ENCODE peak calls at places on chromosomes 5 and 9, in eight cellular contexts. One of them, this sample, is unnamed.

GRCh38 chr9:112029921-112030444 is 133.4 kb downstream of the UGCG start:
- DNase-seq in lower lobe of right lung: no peak
- DNase-seq in dorsolateral prefrontal cortex: no peak
- DNase-seq in fibroblast of lung: no peak
- DNase-seq in pancreas: no peak
- DNase-seq in H9: no peak
- DNase-seq in hepatocyte: peak; percentile 67
- DNase-seq in AG09319: no peak
- DNase-seq in this sample: no peak

GRCh38 chr5:149153193-149153750 is 12.0 kb downstream of the ABLIM3 start:
- DNase-seq in lower lobe of right lung: no peak
- DNase-seq in dorsolateral prefrontal cortex: no peak
- DNase-seq in fibroblast of lung: no peak
- DNase-seq in pancreas: no peak
- DNase-seq in H9: no peak
- DNase-seq in hepatocyte: no peak
- DNase-seq in AG09319: no peak
- DNase-seq in this sample: no peak

GRCh38 chr9:123807241-123807640 is 122.7 kb downstream of the DENND1A start:
- DNase-seq in lower lobe of right lung: no peak
- DNase-seq in dorsolateral prefrontal cortex: no peak
- DNase-seq in fibroblast of lung: no peak
- DNase-seq in pancreas: no peak
- DNase-seq in H9: no peak
- DNase-seq in hepatocyte: no peak
- DNase-seq in AG09319: no peak
- DNase-seq in this sample: no peak

GRCh38 chr5:102152906-102153787 is 142.9 kb downstream of the SLCO4C1 start:
- DNase-seq in lower lobe of right lung: no peak
- DNase-seq in dorsolateral prefrontal cortex: no peak
- DNase-seq in fibroblast of lung: no peak
- DNase-seq in pancreas: no peak
- DNase-seq in H9: no peak
- DNase-seq in hepatocyte: peak; percentile 58
- DNase-seq in AG09319: no peak
- DNase-seq in this sample: peak; percentile 22

GRCh38 chr5:129096382-129096991 is 1.9 kb downstream of the ISOC1 start:
- DNase-seq in lower lobe of right lung: no peak
- DNase-seq in dorsolateral prefrontal cortex: no peak
- DNase-seq in fibroblast of lung: no peak
- DNase-seq in pancreas: no peak
- DNase-seq in H9: no peak
- DNase-seq in hepatocyte: no peak
- DNase-seq in AG09319: no peak
- DNase-seq in this sample: no peak

GRCh38 chr5:148912146-148912545 is 85.7 kb downstream of the ADRB2 start:
- DNase-seq in lower lobe of right lung: no peak
- DNase-seq in dorsolateral prefrontal cortex: no peak
- DNase-seq in fibroblast of lung: no peak
- DNase-seq in pancreas: no peak
- DNase-seq in H9: no peak
- DNase-seq in hepatocyte: no peak
- DNase-seq in AG09319: no peak
- DNase-seq in this sample: no peak

GRCh38 chr5:69211200-69211599 is 21.8 kb downstream of the CENPH start:
- DNase-seq in lower lobe of right lung: no peak
- DNase-seq in dorsolateral prefrontal cortex: no peak
- DNase-seq in fibroblast of lung: no peak
- DNase-seq in pancreas: no peak
- DNase-seq in H9: no peak
- DNase-seq in hepatocyte: no peak
- DNase-seq in AG09319: no peak
- DNase-seq in this sample: no peak

GRCh38 chr9:34553511-34554021 is 30.8 kb upstream of the ENHO start:
- DNase-seq in lower lobe of right lung: no peak
- DNase-seq in dorsolateral prefrontal cortex: peak; percentile 36
- DNase-seq in fibroblast of lung: no peak
- DNase-seq in pancreas: no peak
- DNase-seq in H9: no peak
- DNase-seq in hepatocyte: no peak
- DNase-seq in AG09319: no peak
- DNase-seq in this sample: no peak

GRCh38 chr5:57422993-57423392 is 59.6 kb downstream of the ACTBL2 start:
- DNase-seq in lower lobe of right lung: peak; percentile 46
- DNase-seq in dorsolateral prefrontal cortex: no peak
- DNase-seq in fibroblast of lung: no peak
- DNase-seq in pancreas: no peak
- DNase-seq in H9: no peak
- DNase-seq in hepatocyte: no peak
- DNase-seq in AG09319: no peak
- DNase-seq in this sample: no peak

GRCh38 chr9:23643656-23644258 is 182.3 kb downstream of the ELAVL2 start:
- DNase-seq in lower lobe of right lung: no peak
- DNase-seq in dorsolateral prefrontal cortex: no peak
- DNase-seq in fibroblast of lung: no peak
- DNase-seq in pancreas: no peak
- DNase-seq in H9: no peak
- DNase-seq in hepatocyte: no peak
- DNase-seq in AG09319: no peak
- DNase-seq in this sample: no peak

GRCh38 chr9:81028504-81028903 is 660.8 kb downstream of the TLE1 start:
- DNase-seq in lower lobe of right lung: no peak
- DNase-seq in dorsolateral prefrontal cortex: no peak
- DNase-seq in fibroblast of lung: peak; percentile 87
- DNase-seq in pancreas: no peak
- DNase-seq in H9: no peak
- DNase-seq in hepatocyte: no peak
- DNase-seq in AG09319: no peak
- DNase-seq in this sample: no peak

GRCh38 chr5:151739395-151739794 is 19.0 kb downstream of the ATOX1 start:
- DNase-seq in lower lobe of right lung: no peak
- DNase-seq in dorsolateral prefrontal cortex: no peak
- DNase-seq in fibroblast of lung: no peak
- DNase-seq in pancreas: no peak
- DNase-seq in H9: no peak
- DNase-seq in hepatocyte: peak; percentile 34
- DNase-seq in AG09319: no peak
- DNase-seq in this sample: no peak

GRCh38 chr5:68387107-68387506 is 171.6 kb downstream of the PIK3R1 start:
- DNase-seq in lower lobe of right lung: no peak
- DNase-seq in dorsolateral prefrontal cortex: no peak
- DNase-seq in fibroblast of lung: no peak
- DNase-seq in pancreas: no peak
- DNase-seq in H9: no peak
- DNase-seq in hepatocyte: no peak
- DNase-seq in AG09319: no peak
- DNase-seq in this sample: no peak

GRCh38 chr5:57338068-57338848 is 144.4 kb downstream of the ACTBL2 start:
- DNase-seq in lower lobe of right lung: no peak
- DNase-seq in dorsolateral prefrontal cortex: no peak
- DNase-seq in fibroblast of lung: no peak
- DNase-seq in pancreas: no peak
- DNase-seq in H9: peak; percentile 49
- DNase-seq in hepatocyte: peak; percentile 62
- DNase-seq in AG09319: no peak
- DNase-seq in this sample: peak; percentile 6

GRCh38 chr5:138903113-138903789 is 28.1 kb upstream of the LRRTM2 start:
- DNase-seq in lower lobe of right lung: no peak
- DNase-seq in dorsolateral prefrontal cortex: no peak
- DNase-seq in fibroblast of lung: peak; percentile 38
- DNase-seq in pancreas: no peak
- DNase-seq in H9: no peak
- DNase-seq in hepatocyte: no peak
- DNase-seq in AG09319: no peak
- DNase-seq in this sample: no peak

GRCh38 chr9:120109242-120109641 is 470.7 kb downstream of the CDK5RAP2 start:
- DNase-seq in lower lobe of right lung: no peak
- DNase-seq in dorsolateral prefrontal cortex: no peak
- DNase-seq in fibroblast of lung: no peak
- DNase-seq in pancreas: no peak
- DNase-seq in H9: peak; percentile 82
- DNase-seq in hepatocyte: peak; percentile 44
- DNase-seq in AG09319: no peak
- DNase-seq in this sample: peak; percentile 53

GRCh38 chr5:143495124-143495523 is 91.6 kb upstream of the NR3C1 start:
- DNase-seq in lower lobe of right lung: no peak
- DNase-seq in dorsolateral prefrontal cortex: no peak
- DNase-seq in fibroblast of lung: peak; percentile 72
- DNase-seq in pancreas: no peak
- DNase-seq in H9: no peak
- DNase-seq in hepatocyte: no peak
- DNase-seq in AG09319: no peak
- DNase-seq in this sample: no peak

GRCh38 chr9:85228111-85228855 is 513.5 kb downstream of the AGTPBP1 start:
- DNase-seq in lower lobe of right lung: no peak
- DNase-seq in dorsolateral prefrontal cortex: no peak
- DNase-seq in fibroblast of lung: no peak
- DNase-seq in pancreas: no peak
- DNase-seq in H9: no peak
- DNase-seq in hepatocyte: no peak
- DNase-seq in AG09319: no peak
- DNase-seq in this sample: no peak

GRCh38 chr9:70534471-70534870 is 120.0 kb upstream of the KLF9 start:
- DNase-seq in lower lobe of right lung: no peak
- DNase-seq in dorsolateral prefrontal cortex: no peak
- DNase-seq in fibroblast of lung: peak; percentile 21
- DNase-seq in pancreas: no peak
- DNase-seq in H9: no peak
- DNase-seq in hepatocyte: no peak
- DNase-seq in AG09319: no peak
- DNase-seq in this sample: no peak

GRCh38 chr9:107153336-107153735 is 129.7 kb upstream of the RAD23B start:
- DNase-seq in lower lobe of right lung: no peak
- DNase-seq in dorsolateral prefrontal cortex: no peak
- DNase-seq in fibroblast of lung: peak; percentile 42
- DNase-seq in pancreas: no peak
- DNase-seq in H9: no peak
- DNase-seq in hepatocyte: no peak
- DNase-seq in AG09319: no peak
- DNase-seq in this sample: no peak

GRCh38 chr5:76274566-76274965 is 128.5 kb upstream of the IQGAP2 start:
- DNase-seq in lower lobe of right lung: no peak
- DNase-seq in dorsolateral prefrontal cortex: no peak
- DNase-seq in fibroblast of lung: no peak
- DNase-seq in pancreas: no peak
- DNase-seq in H9: no peak
- DNase-seq in hepatocyte: no peak
- DNase-seq in AG09319: no peak
- DNase-seq in this sample: no peak

DNA sequence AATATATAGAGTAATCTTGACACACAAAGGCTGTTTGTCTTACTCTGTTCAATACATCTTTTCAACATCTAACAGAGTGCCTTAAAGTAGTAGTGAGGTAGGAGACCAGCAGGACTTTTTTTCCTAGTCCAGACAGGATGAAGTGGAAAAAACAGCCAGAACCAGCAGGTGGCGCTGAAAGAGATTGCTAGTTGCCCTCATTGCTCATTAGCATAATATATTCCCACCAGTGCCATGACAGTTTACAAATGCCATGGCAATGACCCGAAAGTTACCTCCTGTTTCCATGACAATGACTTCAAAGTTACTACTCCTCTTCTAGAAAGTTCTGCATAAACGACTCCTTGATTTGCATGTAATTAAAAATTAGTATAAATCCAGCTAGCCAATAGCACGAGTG is 387.4 kb downstream of the ACTL7B start:
- DNase-seq in lower lobe of right lung: peak; percentile 57
- DNase-seq in dorsolateral prefrontal cortex: no peak
- DNase-seq in fibroblast of lung: no peak
- DNase-seq in pancreas: no peak
- DNase-seq in H9: peak; percentile 51
- DNase-seq in hepatocyte: no peak
- DNase-seq in AG09319: no peak
- DNase-seq in this sample: peak; percentile 34
- TF ChIP-seq CTCF in lower lobe of right lung: peak; percentile 32
- TF ChIP-seq CTCF in dorsolateral prefrontal cortex: peak; percentile 26
- TF ChIP-seq CTCF in fibroblast of lung: peak; percentile 29
- TF ChIP-seq CTCF in pancreas: no peak
- TF ChIP-seq CTCF in H9: peak; percentile 74
- TF ChIP-seq CTCF in hepatocyte: peak; percentile 25
- TF ChIP-seq CTCF in AG09319: peak; percentile 33
- TF ChIP-seq CTCF in this sample: peak; percentile 16

GRCh38 chr5:140043508-140043872 is 391 bp upstream of the NRG2 start:
- DNase-seq in lower lobe of right lung: no peak
- DNase-seq in dorsolateral prefrontal cortex: peak; percentile 54
- DNase-seq in fibroblast of lung: no peak
- DNase-seq in pancreas: peak; percentile 31
- DNase-seq in H9: peak; percentile 79
- DNase-seq in hepatocyte: no peak
- DNase-seq in AG09319: no peak
- DNase-seq in this sample: no peak
- TF ChIP-seq CTCF in lower lobe of right lung: no peak
- TF ChIP-seq CTCF in dorsolateral prefrontal cortex: no peak
- TF ChIP-seq CTCF in fibroblast of lung: no peak
- TF ChIP-seq CTCF in pancreas: no peak
- TF ChIP-seq CTCF in H9: peak; percentile 21
- TF ChIP-seq CTCF in hepatocyte: no peak
- TF ChIP-seq CTCF in AG09319: no peak
- TF ChIP-seq CTCF in this sample: no peak

GRCh38 chr5:114447084-114447773 is 85.4 kb downstream of the KCNN2 start:
- DNase-seq in lower lobe of right lung: no peak
- DNase-seq in dorsolateral prefrontal cortex: no peak
- DNase-seq in fibroblast of lung: peak; percentile 15
- DNase-seq in pancreas: no peak
- DNase-seq in H9: no peak
- DNase-seq in hepatocyte: no peak
- DNase-seq in AG09319: no peak
- DNase-seq in this sample: no peak
- TF ChIP-seq CTCF in lower lobe of right lung: no peak
- TF ChIP-seq CTCF in dorsolateral prefrontal cortex: peak; percentile 30
- TF ChIP-seq CTCF in fibroblast of lung: peak; percentile 21
- TF ChIP-seq CTCF in pancreas: peak; percentile 19
- TF ChIP-seq CTCF in H9: peak; percentile 68
- TF ChIP-seq CTCF in hepatocyte: peak; percentile 24
- TF ChIP-seq CTCF in AG09319: no peak
- TF ChIP-seq CTCF in this sample: peak; percentile 32

DNA sequence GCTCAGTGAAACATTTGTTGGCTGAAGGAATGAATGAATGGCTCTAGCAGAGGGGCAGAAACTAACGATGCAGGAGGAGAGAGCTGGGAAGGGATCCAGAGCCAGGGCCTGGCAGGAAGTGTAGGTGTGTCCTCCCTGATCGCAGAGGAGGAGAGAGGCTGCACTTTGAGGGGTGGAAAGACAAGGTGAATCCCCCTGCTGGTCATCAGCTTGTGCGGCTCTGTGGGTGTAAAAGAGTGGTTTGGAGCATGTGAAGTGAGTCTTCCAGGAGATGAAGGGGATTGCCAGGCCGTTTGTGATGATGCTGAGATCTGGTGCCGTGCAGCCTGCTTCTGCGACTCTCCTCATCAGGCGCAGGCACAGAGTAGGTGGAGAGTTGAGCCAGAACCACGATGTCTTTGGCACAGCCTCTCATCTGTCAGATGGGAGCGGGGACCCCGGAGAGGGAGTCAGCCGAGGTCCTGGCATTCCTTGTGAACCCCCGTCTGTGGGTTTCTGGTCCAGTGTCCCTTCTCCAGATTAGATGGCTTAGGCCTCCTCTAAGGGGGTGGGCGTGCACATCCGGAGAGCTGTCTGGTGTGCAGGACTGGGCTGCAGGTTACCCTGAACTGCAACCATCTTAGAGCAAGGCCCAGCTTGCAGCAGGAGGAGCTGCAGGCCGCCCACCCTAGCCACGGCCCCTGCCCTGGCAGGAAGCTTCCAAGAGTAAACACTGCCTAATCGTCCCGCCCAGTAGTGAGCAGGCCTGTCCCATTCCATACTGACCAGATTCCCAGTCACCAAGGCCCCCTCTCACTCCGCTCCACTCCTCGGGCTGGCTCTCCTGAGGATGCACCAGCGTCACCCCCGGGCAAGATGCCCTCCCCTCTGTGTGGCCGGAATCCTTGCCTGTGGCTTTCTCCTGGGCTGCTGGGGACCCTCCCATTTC is at the start of gene ADAMTS13:
- DNase-seq in lower lobe of right lung: no peak
- DNase-seq in dorsolateral prefrontal cortex: no peak
- DNase-seq in fibroblast of lung: no peak
- DNase-seq in pancreas: no peak
- DNase-seq in H9: peak; percentile 79
- DNase-seq in hepatocyte: no peak
- DNase-seq in AG09319: no peak
- DNase-seq in this sample: no peak
- TF ChIP-seq CTCF in lower lobe of right lung: no peak
- TF ChIP-seq CTCF in dorsolateral prefrontal cortex: no peak
- TF ChIP-seq CTCF in fibroblast of lung: no peak
- TF ChIP-seq CTCF in pancreas: no peak
- TF ChIP-seq CTCF in H9: peak; percentile 57
- TF ChIP-seq CTCF in hepatocyte: peak; percentile 11
- TF ChIP-seq CTCF in AG09319: no peak
- TF ChIP-seq CTCF in this sample: peak; percentile 10

This sample was measured in nephron progenitor cell.